ENCODE peak calls at places on chromosome 5, in four cellular contexts. U is uterus, H is K562, T is HCT116. I is an unnamed sample.
A peak's percentile ranks its signal among the peaks of the same experiment; 100 is the strongest.

GRCh38 chr5:137997726-137998213 is 35.1 kb downstream of the FAM13B start:
- DNase-seq in U (no peak), H (no peak), T (no peak), I (no peak)

GRCh38 chr5:128097781-128098180 is 14.2 kb downstream of the SLC12A2 start:
- DNase-seq in T (no peak), U (no peak), H (no peak), I (no peak)

GRCh38 chr5:16260000-16260399 is 80.4 kb upstream of the MARCHF11 start:
- DNase-seq in T (no peak), H (no peak), U (no peak), I (no peak)

GRCh38 chr5:111494350-111494999 is 17.9 kb downstream of the STARD4 start:
- DNase-seq in T (no peak), U (no peak), H (no peak), I (no peak)

GRCh38 chr5:134529460-134529859 is 4.0 kb downstream of the JADE2 start:
- DNase-seq in U (no peak), H (no peak), T (no peak), I (peak; percentile 61)

GRCh38 chr5:119255571-119256356 is 100.1 kb upstream of the TNFAIP8 start:
- DNase-seq in U (no peak), T (peak; percentile 19), H (peak; percentile 27), I (no peak)

GRCh38 chr5:33299621-33300208 is 141.1 kb upstream of the TARS1 start:
- DNase-seq in T (peak; percentile 12), U (no peak), H (no peak), I (peak; percentile 50)

GRCh38 chr5:160370713-160371034 is 248 bp upstream of the C1QTNF2 start:
- DNase-seq in T (no peak), H (no peak), U (no peak), I (no peak)

GRCh38 chr5:83608122-83608521 is 112.5 kb downstream of the HAPLN1 start:
- DNase-seq in U (no peak), T (peak; percentile 38), H (peak; percentile 30), I (no peak)

GRCh38 chr5:161547573-161548471 is 1.3 kb upstream of the GABRB2 start:
- DNase-seq in H (no peak), U (no peak), T (no peak), I (no peak)

GRCh38 chr5:116045821-116046220 is 13.5 kb downstream of the ARL14EPL start:
- DNase-seq in T (no peak), H (no peak), U (no peak), I (no peak)

GRCh38 chr5:134142088-134142487 is 27.6 kb downstream of the TCF7 start:
- DNase-seq in H (no peak), T (no peak), U (no peak), I (no peak)

GRCh38 chr5:36158144-36158543 is 6.2 kb downstream of the SKP2 start:
- DNase-seq in T (no peak), U (no peak), H (no peak), I (no peak)

GRCh38 chr5:83265318-83265717 is 188.0 kb downstream of the XRCC4 start:
- DNase-seq in T (no peak), U (no peak), H (no peak), I (no peak)

GRCh38 chr5:45017568-45017967 is 208.8 kb downstream of the MRPS30 start:
- DNase-seq in H (no peak), U (no peak), T (no peak), I (no peak)

GRCh38 chr5:115800108-115800507 is 16.4 kb downstream of the CDO1 start:
- DNase-seq in U (no peak), T (no peak), H (no peak), I (no peak)

GRCh38 chr5:64807505-64807904 is 38.8 kb downstream of the CWC27 start:
- DNase-seq in H (no peak), T (no peak), U (no peak), I (no peak)

GRCh38 chr5:44389410-44389879 is at the start of gene FGF10:
- DNase-seq in H (no peak), U (peak; percentile 25), T (no peak), I (peak; percentile 36)

GRCh38 chr5:151214614-151215545 is 9.0 kb downstream of the CCDC69 start:
- DNase-seq in H (no peak), T (no peak), U (no peak), I (peak; percentile 94)

GRCh38 chr5:145854651-145855258 is 18.1 kb downstream of the GRXCR2 start:
- DNase-seq in H (peak; percentile 88), U (no peak), T (peak; percentile 77), I (no peak)

GRCh38 chr5:150111121-150111520 is 24.8 kb upstream of the CSF1R start:
- DNase-seq in H (no peak), T (no peak), U (no peak), I (peak; percentile 7)

GRCh38 chr5:111779260-111780254 is 22.6 kb upstream of the NREP start:
- DNase-seq in H (no peak), T (no peak), U (no peak), I (no peak)

GRCh38 chr5:58393716-58394115 is 66.2 kb downstream of the PLK2 start:
- DNase-seq in H (no peak), U (no peak), T (no peak), I (no peak)

GRCh38 chr5:67215592-67216471 is 19.2 kb upstream of the CD180 start:
- DNase-seq in U (peak; percentile 62), H (no peak), T (no peak), I (peak; percentile 92)

GRCh38 chr5:119327018-119327417 is 28.8 kb upstream of the TNFAIP8 start:
- DNase-seq in T (no peak), H (no peak), U (no peak), I (peak; percentile 71)

GRCh38 chr5:108606185-108606584 is 141.5 kb upstream of the FER start:
- DNase-seq in T (no peak), U (no peak), H (no peak), I (no peak)

GRCh38 chr5:81181576-81182316 is 51.4 kb upstream of the CKMT2 start:
- DNase-seq in U (no peak), T (no peak), H (no peak), I (no peak)

GRCh38 chr5:134027203-134027582 is 22.4 kb upstream of the VDAC1 start:
- DNase-seq in U (no peak), T (no peak), H (no peak), I (no peak)

GRCh38 chr5:156695774-156696173 is 154.3 kb upstream of the PPP1R2B start:
- DNase-seq in T (no peak), U (no peak), H (no peak), I (no peak)

GRCh38 chr5:1884638-1885475 is 2.1 kb upstream of the IRX4 start:
- DNase-seq in H (no peak), T (no peak), U (no peak), I (no peak)

GRCh38 chr5:175671013-175671412 is 13.1 kb downstream of the HRH2 start:
- DNase-seq in T (no peak), H (no peak), U (no peak), I (no peak)

GRCh38 chr5:53130206-53130605 is 20.6 kb upstream of the MOCS2 start:
- DNase-seq in U (no peak), H (no peak), T (no peak), I (no peak)

GRCh38 chr5:171630670-171631065 is 154.9 kb upstream of the SMIM23 start:
- DNase-seq in T (no peak), H (no peak), U (no peak), I (no peak)

GRCh38 chr5:42759456-42759855 is 2.8 kb downstream of the CCDC152 start:
- DNase-seq in T (no peak), H (no peak), U (no peak), I (no peak)

GRCh38 chr5:43193952-43194321 is 1.9 kb downstream of the NIM1K start:
- DNase-seq in T (no peak), U (no peak), H (no peak), I (no peak)

GRCh38 chr5:178221857-178222256 is 10.7 kb downstream of the PHYKPL start:
- DNase-seq in H (no peak), T (no peak), U (no peak), I (peak; percentile 73)

GRCh38 chr5:160467555-160468418 is 46.1 kb downstream of the PTTG1 start:
- DNase-seq in T (no peak), H (no peak), U (peak; percentile 21), I (peak; percentile 68)

GRCh38 chr5:132385321-132386105 is 16.0 kb downstream of the SLC22A5 start:
- DNase-seq in H (no peak), T (no peak), U (peak; percentile 62), I (peak; percentile 82)
- H3K27ac ChIP-seq in H (no peak overlapping the region), T (peak overlapping the region; percentile 47), U (peak overlapping the region; percentile 92), I (no peak overlapping the region)

GRCh38 chr5:143384865-143385657 is 18.4 kb downstream of the NR3C1 start:
- DNase-seq in H (no peak), T (no peak), U (no peak), I (no peak)
- TF ChIP-seq POLR2A in H (no peak), T (no peak), U (no peak), I (no peak)

GRCh38 chr5:14003513-14003912 is 59.0 kb upstream of the DNAH5 start:
- DNase-seq in H (no peak), U (no peak), T (no peak), I (no peak)
- H3K27ac ChIP-seq in H (no peak overlapping the region), U (no peak overlapping the region), T (no peak overlapping the region), I (no peak overlapping the region)

GRCh38 chr5:11082546-11082945 is 321.5 kb upstream of the DAP start:
- DNase-seq in U (no peak), T (no peak), H (no peak), I (no peak)
- TF ChIP-seq POLR2A in U (no peak), T (no peak), H (no peak), I (no peak)

DNA sequence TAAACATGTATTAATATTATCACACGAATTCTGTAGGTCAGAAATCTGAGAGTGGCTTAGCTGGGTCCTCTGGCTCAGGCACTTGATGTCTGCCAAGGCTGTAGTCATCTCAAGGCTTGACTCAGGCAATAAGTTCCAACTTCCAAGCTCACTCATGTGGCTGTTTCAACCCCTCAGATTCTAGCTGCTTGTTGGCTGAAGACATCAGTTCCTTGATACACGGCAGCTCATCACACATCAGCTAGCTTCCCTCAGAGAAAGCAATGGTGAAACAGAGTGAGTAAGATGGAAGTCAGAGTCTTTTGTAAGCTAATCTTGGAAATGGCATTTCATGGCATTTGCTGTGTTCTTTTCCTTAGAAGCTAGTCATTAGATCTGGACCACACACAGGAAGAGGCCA is 204.2 kb upstream of the PTGER4 start:
- DNase-seq in T (no peak), H (no peak), U (no peak), I (no peak)
- H3K27ac ChIP-seq in T (no peak overlapping the region), H (no peak overlapping the region), U (no peak overlapping the region), I (no peak overlapping the region)

I was measured in Peyer's patch.